ENCODE peak calls at places on chromosome 3, in seven cellular contexts. Z is GM12865, I is Daoy, D is frontal cortex, Y is SHP77, J is HT-29, O is NB4. P is an unnamed sample.

GRCh38 chr3:179801831-179802230 is 149.0 kb downstream of the USP13 start:
- DNase-seq in Z (no peak), I (no peak), D (no peak), Y (no peak), J (no peak), O (no peak), P (no peak)

GRCh38 chr3:197580253-197580691 is 24.5 kb upstream of the BDH1 start:
- DNase-seq in Z (no peak), D (no peak), J (no peak), O (no peak), I (no peak), Y (no peak), P (no peak)

GRCh38 chr3:1908651-1909445 is 189.8 kb upstream of the CNTN4 start:
- DNase-seq in D (no peak), Y (no peak), O (no peak), J (no peak), Z (no peak), I (no peak), P (no peak)

GRCh38 chr3:113140876-113141275 is 70.5 kb upstream of the BOC start:
- DNase-seq in J (no peak), I (peak), Z (peak), O (peak), Y (no peak), D (no peak), P (no peak)

GRCh38 chr3:193922034-193922774 is 213.7 kb upstream of the HES1 start:
- DNase-seq in Y (no peak), Z (no peak), J (no peak), D (no peak), I (no peak), O (no peak), P (no peak)

GRCh38 chr3:102102394-102102793 is 253.1 kb downstream of the NFKBIZ start:
- DNase-seq in J (peak), Z (no peak), I (no peak), O (no peak), D (no peak), Y (no peak), P (no peak)

GRCh38 chr3:13110678-13111116 is 37.5 kb upstream of the IQSEC1 start:
- DNase-seq in Y (no peak), I (peak), Z (peak), J (peak), D (no peak), O (no peak), P (peak)

GRCh38 chr3:106160396-106160795 is 291.6 kb upstream of the CBLB start:
- DNase-seq in O (no peak), Y (no peak), J (no peak), Z (no peak), D (no peak), I (no peak), P (no peak)

GRCh38 chr3:196216081-196216564 is at the start of gene SLC51A:
- DNase-seq in D (no peak), J (peak), O (no peak), I (no peak), Y (no peak), Z (no peak), P (peak)

GRCh38 chr3:64685800-64686445 is 1.9 kb downstream of the ADAMTS9 start:
- DNase-seq in O (no peak), J (peak), Z (no peak), D (peak), I (peak), Y (no peak), P (peak)

GRCh38 chr3:52047295-52047960 is 8.9 kb downstream of the DUSP7 start:
- DNase-seq in D (peak), Z (no peak), I (peak), J (no peak), Y (no peak), O (no peak), P (no peak)

GRCh38 chr3:13829311-13829710 is 50.6 kb downstream of the WNT7A start:
- DNase-seq in J (no peak), I (no peak), Y (no peak), O (no peak), D (no peak), Z (no peak), P (no peak)

GRCh38 chr3:187880438-187880837 is 135.2 kb upstream of the BCL6 start:
- DNase-seq in J (no peak), Y (no peak), Z (no peak), D (no peak), I (no peak), O (no peak), P (no peak)

GRCh38 chr3:148943531-148944200 is 47.7 kb upstream of the GYG1 start:
- DNase-seq in J (peak), I (peak), D (peak), O (peak), Z (peak), Y (peak), P (peak)

GRCh38 chr3:96319176-96319575 is 495.2 kb upstream of the EPHA6 start:
- DNase-seq in O (peak), J (no peak), Z (no peak), D (no peak), Y (no peak), I (no peak), P (no peak)

GRCh38 chr3:126284258-126284904 is 72.8 kb downstream of the KLF15 start:
- DNase-seq in O (peak), I (peak), D (no peak), Y (no peak), J (peak), Z (no peak), P (peak)

GRCh38 chr3:123137001-123137400 is 64.7 kb upstream of the SEC22A start:
- DNase-seq in I (no peak), D (no peak), O (no peak), Z (no peak), Y (no peak), J (no peak), P (no peak)

GRCh38 chr3:100245146-100245545 is 15.6 kb upstream of the TBC1D23 start:
- DNase-seq in Y (no peak), J (no peak), I (no peak), O (no peak), D (no peak), Z (no peak), P (no peak)

GRCh38 chr3:49865198-49865784 is 4.4 kb downstream of the CAMKV start:
- DNase-seq in O (no peak), I (no peak), J (no peak), D (no peak), Z (no peak), Y (no peak), P (no peak)

GRCh38 chr3:141914311-141914710 is 37.9 kb downstream of the ATP1B3 start:
- DNase-seq in Y (no peak), Z (no peak), O (no peak), D (no peak), J (no peak), I (no peak), P (no peak)

GRCh38 chr3:57998366-57999283 is 9.6 kb upstream of the FLNB start:
- DNase-seq in Z (peak), D (no peak), Y (no peak), J (peak), O (peak), I (no peak), P (peak)

GRCh38 chr3:47010050-47010712 is 30.7 kb downstream of the NBEAL2 start:
- DNase-seq in D (peak), O (no peak), Y (no peak), J (no peak), I (no peak), Z (peak), P (no peak)

GRCh38 chr3:180102604-180103003 is 65.9 kb upstream of the PEX5L start:
- DNase-seq in I (no peak), J (no peak), Z (no peak), D (no peak), O (no peak), Y (no peak), P (no peak)

GRCh38 chr3:88852606-88853005 is 254.8 kb upstream of the EPHA3 start:
- DNase-seq in Y (no peak), O (no peak), J (no peak), I (no peak), Z (no peak), D (no peak), P (no peak)

GRCh38 chr3:130539005-130539404 is 22.0 kb downstream of the COL6A6 start:
- DNase-seq in D (no peak), O (peak), Y (peak), Z (peak), J (peak), I (peak), P (peak)

GRCh38 chr3:51646091-51646490 is 25.0 kb upstream of the TEX264 start:
- DNase-seq in O (no peak), J (no peak), I (peak), Y (no peak), D (no peak), Z (no peak), P (no peak)

GRCh38 chr3:114571363-114571762 is 277.5 kb downstream of the TIGIT start:
- DNase-seq in J (no peak), Y (no peak), D (no peak), Z (no peak), I (no peak), O (no peak), P (no peak)